ENCODE peak calls at places on chromosome 7, in four cellular contexts. One of them, this sample, is unnamed.

GRCh38 chr7:23058412-23059096 is 44.6 kb upstream of the HYCC1 start:
- DNase-seq in pancreas: no peak
- DNase-seq in activated T-cell treated with anti-CD3 and anti-CD28 coated beads for 48 hours: no peak
- DNase-seq in activated CD8-positive, alpha-beta memory T cell treated with anti-CD3 and anti-CD28 coated beads, Interleukin-2, amount 50 U/mL, for 4 hours: no peak
- DNase-seq in this sample: no peak

GRCh38 chr7:44275829-44276570 is 49.4 kb downstream of the CAMK2B start:
- DNase-seq in activated CD8-positive, alpha-beta memory T cell treated with anti-CD3 and anti-CD28 coated beads, Interleukin-2, amount 50 U/mL, for 4 hours: no peak
- DNase-seq in activated T-cell treated with anti-CD3 and anti-CD28 coated beads for 48 hours: no peak
- DNase-seq in pancreas: peak; percentile 6
- DNase-seq in this sample: no peak

GRCh38 chr7:44845476-44845875 is 2.4 kb downstream of the H2AZ2 start:
- DNase-seq in activated T-cell treated with anti-CD3 and anti-CD28 coated beads for 48 hours: no peak
- DNase-seq in pancreas: no peak
- DNase-seq in activated CD8-positive, alpha-beta memory T cell treated with anti-CD3 and anti-CD28 coated beads, Interleukin-2, amount 50 U/mL, for 4 hours: no peak
- DNase-seq in this sample: no peak

GRCh38 chr7:135466442-135467206 is 43.3 kb downstream of the CNOT4 start:
- DNase-seq in activated T-cell treated with anti-CD3 and anti-CD28 coated beads for 48 hours: no peak
- DNase-seq in pancreas: no peak
- DNase-seq in activated CD8-positive, alpha-beta memory T cell treated with anti-CD3 and anti-CD28 coated beads, Interleukin-2, amount 50 U/mL, for 4 hours: no peak
- DNase-seq in this sample: no peak

GRCh38 chr7:128190051-128190640 is 50.9 kb upstream of the LEP start:
- DNase-seq in activated T-cell treated with anti-CD3 and anti-CD28 coated beads for 48 hours: no peak
- DNase-seq in pancreas: no peak
- DNase-seq in activated CD8-positive, alpha-beta memory T cell treated with anti-CD3 and anti-CD28 coated beads, Interleukin-2, amount 50 U/mL, for 4 hours: no peak
- DNase-seq in this sample: peak; percentile 50

GRCh38 chr7:151616443-151617213 is 96.9 kb upstream of the RHEB start:
- DNase-seq in activated T-cell treated with anti-CD3 and anti-CD28 coated beads for 48 hours: no peak
- DNase-seq in activated CD8-positive, alpha-beta memory T cell treated with anti-CD3 and anti-CD28 coated beads, Interleukin-2, amount 50 U/mL, for 4 hours: no peak
- DNase-seq in pancreas: no peak
- DNase-seq in this sample: no peak

GRCh38 chr7:128890306-128891109 is 20.0 kb downstream of the KCP start:
- DNase-seq in activated CD8-positive, alpha-beta memory T cell treated with anti-CD3 and anti-CD28 coated beads, Interleukin-2, amount 50 U/mL, for 4 hours: no peak
- DNase-seq in pancreas: no peak
- DNase-seq in activated T-cell treated with anti-CD3 and anti-CD28 coated beads for 48 hours: no peak
- DNase-seq in this sample: no peak

GRCh38 chr7:98785929-98786571 is 83.8 kb downstream of the TMEM130 start:
- DNase-seq in activated CD8-positive, alpha-beta memory T cell treated with anti-CD3 and anti-CD28 coated beads, Interleukin-2, amount 50 U/mL, for 4 hours: no peak
- DNase-seq in pancreas: no peak
- DNase-seq in activated T-cell treated with anti-CD3 and anti-CD28 coated beads for 48 hours: no peak
- DNase-seq in this sample: no peak

GRCh38 chr7:128347573-128348147 is 4.0 kb upstream of the RBM28 start:
- DNase-seq in pancreas: no peak
- DNase-seq in activated CD8-positive, alpha-beta memory T cell treated with anti-CD3 and anti-CD28 coated beads, Interleukin-2, amount 50 U/mL, for 4 hours: peak; percentile 54
- DNase-seq in activated T-cell treated with anti-CD3 and anti-CD28 coated beads for 48 hours: peak; percentile 47
- DNase-seq in this sample: peak; percentile 83

GRCh38 chr7:22110227-22110839 is 164.6 kb upstream of the CDCA7L start:
- DNase-seq in activated CD8-positive, alpha-beta memory T cell treated with anti-CD3 and anti-CD28 coated beads, Interleukin-2, amount 50 U/mL, for 4 hours: peak; percentile 55
- DNase-seq in pancreas: peak; percentile 31
- DNase-seq in activated T-cell treated with anti-CD3 and anti-CD28 coated beads for 48 hours: peak; percentile 38
- DNase-seq in this sample: peak; percentile 78

GRCh38 chr7:47571355-47572100 is 10.4 kb downstream of the TNS3 start:
- DNase-seq in activated CD8-positive, alpha-beta memory T cell treated with anti-CD3 and anti-CD28 coated beads, Interleukin-2, amount 50 U/mL, for 4 hours: no peak
- DNase-seq in pancreas: peak; percentile 86
- DNase-seq in activated T-cell treated with anti-CD3 and anti-CD28 coated beads for 48 hours: no peak
- DNase-seq in this sample: no peak

GRCh38 chr7:36820527-36821170 is 96.4 kb upstream of the AOAH start:
- DNase-seq in pancreas: no peak
- DNase-seq in activated T-cell treated with anti-CD3 and anti-CD28 coated beads for 48 hours: no peak
- DNase-seq in activated CD8-positive, alpha-beta memory T cell treated with anti-CD3 and anti-CD28 coated beads, Interleukin-2, amount 50 U/mL, for 4 hours: no peak
- DNase-seq in this sample: no peak

GRCh38 chr7:40622830-40623507 is 488.2 kb downstream of the SUGCT start:
- DNase-seq in activated CD8-positive, alpha-beta memory T cell treated with anti-CD3 and anti-CD28 coated beads, Interleukin-2, amount 50 U/mL, for 4 hours: no peak
- DNase-seq in activated T-cell treated with anti-CD3 and anti-CD28 coated beads for 48 hours: no peak
- DNase-seq in pancreas: no peak
- DNase-seq in this sample: no peak

GRCh38 chr7:129779602-129780256 is 168.2 kb downstream of the NRF1 start:
- DNase-seq in pancreas: peak; percentile 84
- DNase-seq in activated T-cell treated with anti-CD3 and anti-CD28 coated beads for 48 hours: no peak
- DNase-seq in activated CD8-positive, alpha-beta memory T cell treated with anti-CD3 and anti-CD28 coated beads, Interleukin-2, amount 50 U/mL, for 4 hours: no peak
- DNase-seq in this sample: no peak

GRCh38 chr7:36161996-36162395 is 8.9 kb downstream of the EEPD1 start:
- DNase-seq in activated T-cell treated with anti-CD3 and anti-CD28 coated beads for 48 hours: no peak
- DNase-seq in pancreas: no peak
- DNase-seq in activated CD8-positive, alpha-beta memory T cell treated with anti-CD3 and anti-CD28 coated beads, Interleukin-2, amount 50 U/mL, for 4 hours: no peak
- DNase-seq in this sample: no peak

GRCh38 chr7:151808296-151809155 is 68.4 kb downstream of the PRKAG2 start:
- DNase-seq in activated CD8-positive, alpha-beta memory T cell treated with anti-CD3 and anti-CD28 coated beads, Interleukin-2, amount 50 U/mL, for 4 hours: no peak
- DNase-seq in pancreas: no peak
- DNase-seq in activated T-cell treated with anti-CD3 and anti-CD28 coated beads for 48 hours: no peak
- DNase-seq in this sample: no peak

GRCh38 chr7:55173671-55174070 is 154.9 kb downstream of the EGFR start:
- DNase-seq in activated T-cell treated with anti-CD3 and anti-CD28 coated beads for 48 hours: no peak
- DNase-seq in activated CD8-positive, alpha-beta memory T cell treated with anti-CD3 and anti-CD28 coated beads, Interleukin-2, amount 50 U/mL, for 4 hours: no peak
- DNase-seq in pancreas: no peak
- DNase-seq in this sample: no peak

GRCh38 chr7:2529161-2530075 is 9.8 kb downstream of the LFNG start:
- DNase-seq in pancreas: peak; percentile 70
- DNase-seq in activated CD8-positive, alpha-beta memory T cell treated with anti-CD3 and anti-CD28 coated beads, Interleukin-2, amount 50 U/mL, for 4 hours: peak; percentile 52
- DNase-seq in activated T-cell treated with anti-CD3 and anti-CD28 coated beads for 48 hours: peak; percentile 49
- DNase-seq in this sample: peak; percentile 83

GRCh38 chr7:124480821-124481290 is 284.7 kb downstream of the GPR37 start:
- DNase-seq in activated T-cell treated with anti-CD3 and anti-CD28 coated beads for 48 hours: no peak
- DNase-seq in activated CD8-positive, alpha-beta memory T cell treated with anti-CD3 and anti-CD28 coated beads, Interleukin-2, amount 50 U/mL, for 4 hours: no peak
- DNase-seq in pancreas: no peak
- DNase-seq in this sample: no peak

GRCh38 chr7:133315332-133316040 is 62.6 kb downstream of the EXOC4 start:
- DNase-seq in activated CD8-positive, alpha-beta memory T cell treated with anti-CD3 and anti-CD28 coated beads, Interleukin-2, amount 50 U/mL, for 4 hours: no peak
- DNase-seq in pancreas: no peak
- DNase-seq in activated T-cell treated with anti-CD3 and anti-CD28 coated beads for 48 hours: no peak
- DNase-seq in this sample: no peak

GRCh38 chr7:35691827-35692307 is 3.1 kb downstream of the HERPUD2 start:
- DNase-seq in activated CD8-positive, alpha-beta memory T cell treated with anti-CD3 and anti-CD28 coated beads, Interleukin-2, amount 50 U/mL, for 4 hours: no peak
- DNase-seq in activated T-cell treated with anti-CD3 and anti-CD28 coated beads for 48 hours: no peak
- DNase-seq in pancreas: no peak
- DNase-seq in this sample: peak; percentile 78

GRCh38 chr7:7772385-7772784 is 54.0 kb upstream of the RPA3 start:
- DNase-seq in activated T-cell treated with anti-CD3 and anti-CD28 coated beads for 48 hours: no peak
- DNase-seq in pancreas: no peak
- DNase-seq in activated CD8-positive, alpha-beta memory T cell treated with anti-CD3 and anti-CD28 coated beads, Interleukin-2, amount 50 U/mL, for 4 hours: no peak
- DNase-seq in this sample: no peak

This sample was measured in activated effector memory CD4-positive, alpha-beta T cell treated with anti-CD3 and anti-CD28 coated beads, Interleukin-2, amount 50 U/mL, for 16 hours.